ENCODE peak calls at places on chromosome 9, in five cellular contexts. One of them, this sample, is unnamed.

GRCh38 chr9:90916147-90916734 is 114.6 kb downstream of the SYK start:
- DNase-seq in stimulated activated CD4-positive, alpha-beta T cell treated with anti-CD3 and anti-CD28 coated beads, Interleukin-15, amount 100 ng/mL, for 1 hour: no peak
- DNase-seq in activated T-cell treated with anti-CD3 and anti-CD28 coated beads, Interleukin-2, amount 50 U/mL, for 1 hour: no peak
- DNase-seq in hippocampal formation: no peak
- DNase-seq in activated effector memory CD4-positive, alpha-beta T cell treated with Interleukin-2 at 50 U/mL for 16 hours: no peak
- DNase-seq in this sample: no peak

GRCh38 chr9:131707677-131708612 is 31.9 kb downstream of the RAPGEF1 start:
- DNase-seq in stimulated activated CD4-positive, alpha-beta T cell treated with anti-CD3 and anti-CD28 coated beads, Interleukin-15, amount 100 ng/mL, for 1 hour: no peak
- DNase-seq in activated T-cell treated with anti-CD3 and anti-CD28 coated beads, Interleukin-2, amount 50 U/mL, for 1 hour: no peak
- DNase-seq in hippocampal formation: no peak
- DNase-seq in activated effector memory CD4-positive, alpha-beta T cell treated with Interleukin-2 at 50 U/mL for 16 hours: no peak
- DNase-seq in this sample: no peak

GRCh38 chr9:72984990-72985389 is 32.1 kb upstream of the ALDH1A1 start:
- DNase-seq in stimulated activated CD4-positive, alpha-beta T cell treated with anti-CD3 and anti-CD28 coated beads, Interleukin-15, amount 100 ng/mL, for 1 hour: no peak
- DNase-seq in activated T-cell treated with anti-CD3 and anti-CD28 coated beads, Interleukin-2, amount 50 U/mL, for 1 hour: no peak
- DNase-seq in hippocampal formation: no peak
- DNase-seq in activated effector memory CD4-positive, alpha-beta T cell treated with Interleukin-2 at 50 U/mL for 16 hours: no peak
- DNase-seq in this sample: no peak

GRCh38 chr9:135029434-135029833 is 58.0 kb upstream of the OLFM1 start:
- DNase-seq in stimulated activated CD4-positive, alpha-beta T cell treated with anti-CD3 and anti-CD28 coated beads, Interleukin-15, amount 100 ng/mL, for 1 hour: no peak
- DNase-seq in activated T-cell treated with anti-CD3 and anti-CD28 coated beads, Interleukin-2, amount 50 U/mL, for 1 hour: no peak
- DNase-seq in hippocampal formation: no peak
- DNase-seq in activated effector memory CD4-positive, alpha-beta T cell treated with Interleukin-2 at 50 U/mL for 16 hours: no peak
- DNase-seq in this sample: no peak

GRCh38 chr9:3672399-3672798 is 146.6 kb upstream of the RFX3 start:
- DNase-seq in stimulated activated CD4-positive, alpha-beta T cell treated with anti-CD3 and anti-CD28 coated beads, Interleukin-15, amount 100 ng/mL, for 1 hour: no peak
- DNase-seq in activated T-cell treated with anti-CD3 and anti-CD28 coated beads, Interleukin-2, amount 50 U/mL, for 1 hour: no peak
- DNase-seq in hippocampal formation: no peak
- DNase-seq in activated effector memory CD4-positive, alpha-beta T cell treated with Interleukin-2 at 50 U/mL for 16 hours: no peak
- DNase-seq in this sample: no peak

GRCh38 chr9:110583237-110583636 is 3.7 kb upstream of the SVEP1 start:
- DNase-seq in stimulated activated CD4-positive, alpha-beta T cell treated with anti-CD3 and anti-CD28 coated beads, Interleukin-15, amount 100 ng/mL, for 1 hour: no peak
- DNase-seq in activated T-cell treated with anti-CD3 and anti-CD28 coated beads, Interleukin-2, amount 50 U/mL, for 1 hour: no peak
- DNase-seq in hippocampal formation: no peak
- DNase-seq in activated effector memory CD4-positive, alpha-beta T cell treated with Interleukin-2 at 50 U/mL for 16 hours: no peak
- DNase-seq in this sample: no peak

GRCh38 chr9:80550181-80550580 is 978.4 kb downstream of the TLE4 start:
- DNase-seq in stimulated activated CD4-positive, alpha-beta T cell treated with anti-CD3 and anti-CD28 coated beads, Interleukin-15, amount 100 ng/mL, for 1 hour: no peak
- DNase-seq in activated T-cell treated with anti-CD3 and anti-CD28 coated beads, Interleukin-2, amount 50 U/mL, for 1 hour: no peak
- DNase-seq in hippocampal formation: no peak
- DNase-seq in activated effector memory CD4-positive, alpha-beta T cell treated with Interleukin-2 at 50 U/mL for 16 hours: no peak
- DNase-seq in this sample: no peak

GRCh38 chr9:85516976-85517637 is 224.6 kb downstream of the AGTPBP1 start:
- DNase-seq in stimulated activated CD4-positive, alpha-beta T cell treated with anti-CD3 and anti-CD28 coated beads, Interleukin-15, amount 100 ng/mL, for 1 hour: no peak
- DNase-seq in activated T-cell treated with anti-CD3 and anti-CD28 coated beads, Interleukin-2, amount 50 U/mL, for 1 hour: no peak
- DNase-seq in hippocampal formation: no peak
- DNase-seq in activated effector memory CD4-positive, alpha-beta T cell treated with Interleukin-2 at 50 U/mL for 16 hours: no peak
- DNase-seq in this sample: no peak

GRCh38 chr9:134759001-134759607 is 117.5 kb downstream of the COL5A1 start:
- DNase-seq in stimulated activated CD4-positive, alpha-beta T cell treated with anti-CD3 and anti-CD28 coated beads, Interleukin-15, amount 100 ng/mL, for 1 hour: no peak
- DNase-seq in activated T-cell treated with anti-CD3 and anti-CD28 coated beads, Interleukin-2, amount 50 U/mL, for 1 hour: no peak
- DNase-seq in hippocampal formation: no peak
- DNase-seq in activated effector memory CD4-positive, alpha-beta T cell treated with Interleukin-2 at 50 U/mL for 16 hours: no peak
- DNase-seq in this sample: no peak